ENCODE peak calls at places on chromosome 6, in four cellular contexts. P, J, Q and G are unnamed samples. For H3K27me3, the result is how much of the 10 kb centered on the place peaks cover.

GRCh38 chr6:83265384-83265783 is 72.2 kb downstream of the RWDD2A start:
- DNase-seq in Q (peak), J (no peak), P (no peak), G (no peak)

GRCh38 chr6:7813704-7814103 is 87.8 kb downstream of the BMP6 start:
- DNase-seq in J (no peak), Q (no peak), P (no peak), G (no peak)

GRCh38 chr6:34663887-34664269 is 32.7 kb downstream of the ILRUN start:
- DNase-seq in Q (no peak), P (no peak), J (no peak), G (no peak)

GRCh38 chr6:35360349-35361138 is 18.2 kb downstream of the PPARD start:
- DNase-seq in J (peak), P (peak), Q (peak), G (peak)

GRCh38 chr6:164911873-164912580 is 397.4 kb downstream of the C6orf118 start:
- DNase-seq in P (no peak), J (no peak), Q (no peak), G (no peak)

GRCh38 chr6:128882560-128882959 is 378 bp upstream of the LAMA2 start:
- DNase-seq in Q (no peak), J (no peak), P (no peak), G (no peak)

GRCh38 chr6:90284236-90284744 is 12.4 kb downstream of the BACH2 start:
- DNase-seq in Q (peak), P (no peak), J (no peak), G (no peak)

GRCh38 chr6:129416337-129416990 is 293.5 kb downstream of the ARHGAP18 start:
- DNase-seq in P (no peak), Q (no peak), J (no peak), G (no peak)

GRCh38 chr6:104281370-104281769 is 578.3 kb downstream of the HACE1 start:
- DNase-seq in J (no peak), P (no peak), Q (no peak), G (no peak)

GRCh38 chr6:151240036-151240685 is 394 bp downstream of the AKAP12 start:
- DNase-seq in Q (no peak), J (peak), P (peak), G (peak)

GRCh38 chr6:139587469-139587868 is 213.0 kb upstream of the CITED2 start:
- DNase-seq in J (no peak), P (no peak), Q (peak), G (no peak)

GRCh38 chr6:144543006-144543871 is 258.1 kb downstream of the UTRN start:
- DNase-seq in P (no peak), J (no peak), Q (peak), G (no peak)

GRCh38 chr6:53302678-53303360 is 45.9 kb downstream of the ELOVL5 start:
- DNase-seq in P (peak), Q (peak), J (no peak), G (no peak)

GRCh38 chr6:104409913-104410312 is 449.8 kb downstream of the HACE1 start:
- DNase-seq in Q (no peak), P (no peak), J (no peak), G (no peak)

GRCh38 chr6:111242452-111242851 is 155.1 kb downstream of the SLC16A10 start:
- DNase-seq in J (no peak), P (no peak), Q (peak), G (no peak)

GRCh38 chr6:164507197-164507957 is 802.0 kb downstream of the C6orf118 start:
- DNase-seq in P (no peak), J (no peak), Q (no peak), G (no peak)

GRCh38 chr6:36204068-36204753 is 7.7 kb downstream of the BRPF3 start:
- DNase-seq in J (no peak), Q (no peak), P (no peak), G (no peak)

GRCh38 chr6:43255408-43256054 is 12.2 kb downstream of the TTBK1 start:
- DNase-seq in J (peak), P (no peak), Q (no peak), G (no peak)

GRCh38 chr6:170175644-170176620 is 114.9 kb downstream of the DLL1 start:
- DNase-seq in J (no peak), Q (no peak), P (no peak), G (no peak)

GRCh38 chr6:65075705-65076104 is 631.3 kb downstream of the EYS start:
- DNase-seq in P (no peak), J (no peak), Q (no peak), G (no peak)

GRCh38 chr6:47678739-47679138 is 19.6 kb upstream of the ADGRF4 start:
- DNase-seq in J (no peak), P (no peak), Q (no peak), G (no peak)

GRCh38 chr6:144918073-144918472 is 632.9 kb downstream of the UTRN start:
- DNase-seq in P (no peak), Q (no peak), J (no peak), G (no peak)

GRCh38 chr6:25232478-25232877 is 46.7 kb upstream of the CARMIL1 start:
- DNase-seq in Q (no peak), J (peak), P (peak), G (peak)

GRCh38 chr6:165566088-165566828 is 96.8 kb downstream of the PDE10A start:
- DNase-seq in Q (no peak), J (no peak), P (no peak), G (no peak)

GRCh38 chr6:34242252-34243130 is 5.8 kb downstream of the HMGA1 start:
- DNase-seq in J (no peak), Q (no peak), P (no peak), G (no peak)

GRCh38 chr6:16286151-16286522 is 47.8 kb downstream of the GMPR start:
- DNase-seq in J (no peak), P (no peak), Q (no peak), G (peak)

GRCh38 chr6:34146801-34147592 is 1.1 kb upstream of the GRM4 start:
- DNase-seq in Q (peak), P (no peak), J (no peak), G (no peak)

GRCh38 chr6:2632368-2632767 is 118.4 kb downstream of the MYLK4 start:
- DNase-seq in P (peak), Q (no peak), J (peak), G (no peak)

GRCh38 chr6:110628330-110628729 is 151.9 kb upstream of the SLC22A16 start:
- DNase-seq in J (no peak), Q (peak), P (no peak), G (no peak)

GRCh38 chr6:56087421-56087820 is 160.0 kb downstream of the COL21A1 start:
- DNase-seq in P (peak), J (no peak), Q (no peak), G (no peak)

GRCh38 chr6:104537872-104538271 is 321.8 kb downstream of the HACE1 start:
- DNase-seq in J (no peak), P (no peak), Q (no peak), G (no peak)

GRCh38 chr6:159899994-159900745 is 9.4 kb downstream of the MAS1 start:
- DNase-seq in P (no peak), J (no peak), Q (peak), G (no peak)

GRCh38 chr6:109527989-109528388 is 45.0 kb upstream of the ZBTB24 start:
- DNase-seq in J (no peak), P (no peak), Q (peak), G (no peak)
- TF ChIP-seq CTCF in J (no peak), P (no peak), Q (no peak), G (no peak)

DNA sequence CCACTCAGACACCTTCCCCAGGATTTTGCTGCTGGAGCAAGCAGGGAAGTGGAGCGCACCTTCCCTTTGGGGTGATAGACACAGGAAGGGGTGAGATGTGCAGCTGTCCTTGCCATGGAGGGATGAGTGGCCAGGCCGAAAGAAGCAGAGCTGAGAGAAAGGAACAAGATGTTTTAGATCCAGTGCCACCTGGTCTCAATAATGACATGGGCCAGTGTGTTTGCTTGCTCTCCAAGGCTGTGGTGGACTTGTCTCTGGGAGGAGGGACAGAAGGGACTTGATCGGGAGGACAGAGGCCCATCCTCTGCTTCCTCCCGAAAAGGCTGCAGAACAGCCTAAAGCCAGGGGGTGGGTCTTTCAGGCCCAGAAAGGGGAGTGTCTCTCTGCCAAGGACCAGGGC is 61.7 kb upstream of the CCDC167 start:
- DNase-seq in P (no peak), Q (no peak), J (no peak), G (no peak)
- H3K27me3 ChIP-seq in P (under half), Q (under half), J (under half), G (under half)

GRCh38 chr6:156953125-156953477 is 175.9 kb downstream of the ARID1B start:
- DNase-seq in J (no peak), Q (no peak), P (no peak), G (no peak)

GRCh38 chr6:156952401-156952800 is 175.2 kb downstream of the ARID1B start:
- DNase-seq in P (no peak), J (no peak), Q (no peak), G (no peak)

GRCh38 chr6:156954781-156955180 is 177.6 kb downstream of the ARID1B start:
- DNase-seq in P (no peak), Q (no peak), J (no peak), G (no peak)

GRCh38 chr6:156954191-156954590 is 177.0 kb downstream of the ARID1B start:
- DNase-seq in P (no peak), Q (no peak), J (no peak), G (no peak)

DNA sequence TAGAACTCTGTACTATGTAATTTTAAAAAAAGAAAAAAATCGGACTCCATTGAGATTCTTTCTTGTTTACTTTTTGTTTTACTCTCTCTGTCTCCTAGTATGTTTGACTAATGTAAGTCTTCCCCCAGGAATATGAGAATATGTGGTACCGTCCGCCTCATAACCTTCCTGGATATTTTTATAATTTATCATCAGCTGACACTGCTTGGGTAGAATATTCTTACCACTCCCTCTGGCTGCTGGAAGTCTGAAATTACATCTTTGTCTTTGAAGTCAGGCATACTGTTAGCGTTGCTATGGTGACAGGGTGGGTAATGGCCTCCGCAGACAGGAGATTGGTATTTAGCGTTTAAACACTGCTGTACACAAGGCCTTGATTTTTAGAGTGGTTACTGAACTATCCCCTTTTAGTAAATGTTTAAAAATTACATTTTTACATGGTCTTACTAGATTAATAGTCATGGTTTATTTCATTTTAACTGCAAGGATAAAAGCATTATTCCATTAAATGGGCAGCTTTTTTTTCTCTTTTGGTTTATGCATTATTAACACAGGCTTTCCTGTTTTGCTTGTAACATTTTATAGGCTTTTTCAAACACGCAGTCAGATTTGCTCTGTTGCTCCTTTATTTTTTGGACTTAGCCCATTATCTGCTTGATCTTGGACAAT is 176.4 kb downstream of the ARID1B start:
- DNase-seq in J (no peak), P (peak), Q (peak), G (no peak)
- TF ChIP-seq CTCF in J (no peak), P (peak), Q (peak), G (peak)

GRCh38 chr6:28618889-28619555 is 93.3 kb downstream of the GPX5 start:
- DNase-seq in J (no peak), P (no peak), Q (no peak), G (no peak)
- H3K27me3 ChIP-seq in J (under half), P (half or more), Q (under half), G (under half)

GRCh38 chr6:73898599-73898998 is 202.6 kb downstream of the CD109 start:
- DNase-seq in P (no peak), J (no peak), Q (peak), G (no peak)
- TF ChIP-seq CTCF in P (no peak), J (no peak), Q (peak), G (no peak)

GRCh38 chr6:6007311-6008113 is 787 bp upstream of the NRN1 start:
- DNase-seq in Q (no peak), P (no peak), J (peak), G (peak)
- H3K27me3 ChIP-seq in Q (under half), P (half or more), J (under half), G (half or more)

DNA sequence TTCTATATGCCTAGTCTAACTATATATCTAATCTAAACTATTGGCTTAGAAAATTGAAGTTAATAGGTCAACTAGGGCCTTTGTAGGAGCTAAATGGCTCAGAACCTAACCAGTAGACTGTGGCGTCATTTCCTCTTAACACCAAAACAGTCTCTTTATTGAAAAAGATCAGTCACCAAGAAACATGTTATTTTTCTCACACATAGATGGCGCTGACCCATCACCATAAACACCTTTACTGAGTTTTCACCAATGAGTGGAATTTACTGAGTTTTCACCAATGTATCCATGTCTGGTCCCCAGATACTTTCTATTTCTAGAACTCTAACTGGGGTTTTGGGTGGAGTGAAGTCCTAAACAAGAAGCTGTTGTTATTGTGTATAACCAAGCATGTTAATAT is 636.0 kb downstream of the BCKDHB start:
- DNase-seq in Q (peak), J (no peak), P (peak), G (no peak)
- TF ChIP-seq CTCF in Q (peak), J (no peak), P (peak), G (no peak)

GRCh38 chr6:54695815-54696214 is 150.8 kb upstream of the FAM83B start:
- DNase-seq in Q (no peak), P (no peak), J (no peak), G (no peak)
- H3K27me3 ChIP-seq in Q (under half), P (under half), J (under half), G (under half)